ENCODE peak calls at places on chromosomes 3 and 15, in seven cellular contexts. N, P, W, Z, L, B and I are unnamed samples.

GRCh38 chr3:149658444-149659172 is 783 bp upstream of the WWTR1 start:
- DNase-seq in B (peak), L (no peak), N (peak), P (peak), Z (no peak), W (peak), I (peak)

GRCh38 chr15:82548700-82549099 is 8.4 kb upstream of the RPS17 start:
- DNase-seq in L (peak), B (no peak), N (no peak), W (no peak), P (no peak), Z (no peak), I (peak)

GRCh38 chr15:93063796-93064690 is 25.0 kb downstream of the RGMA start:
- DNase-seq in N (no peak), W (no peak), L (no peak), B (no peak), Z (no peak), P (no peak), I (no peak)

GRCh38 chr15:84570164-84570692 is 30.6 kb upstream of the ZSCAN2 start:
- DNase-seq in N (no peak), Z (peak), B (no peak), P (peak), W (peak), L (no peak), I (peak)

GRCh38 chr3:71444028-71444860 is 139.3 kb downstream of the FOXP1 start:
- DNase-seq in N (no peak), B (no peak), L (peak), W (peak), Z (no peak), P (peak), I (peak)

GRCh38 chr3:144809381-144809780 is 837.8 kb downstream of the DIPK2A start:
- DNase-seq in L (no peak), B (no peak), P (no peak), Z (no peak), N (no peak), W (peak), I (peak)

GRCh38 chr3:178257491-178257890 is 278.7 kb upstream of the KCNMB2 start:
- DNase-seq in L (no peak), Z (no peak), N (no peak), B (no peak), W (no peak), P (no peak), I (no peak)

GRCh38 chr15:29818141-29818540 is 4.1 kb downstream of the TJP1 start:
- DNase-seq in Z (no peak), N (no peak), W (no peak), P (peak), L (no peak), B (no peak), I (no peak)

GRCh38 chr3:124809039-124809438 is 78.1 kb downstream of the ITGB5 start:
- DNase-seq in L (no peak), W (no peak), N (no peak), B (no peak), Z (no peak), P (no peak), I (no peak)

GRCh38 chr15:48897144-48897814 is 19.3 kb downstream of the EID1 start:
- DNase-seq in P (peak), L (no peak), Z (peak), B (no peak), W (no peak), N (no peak), I (peak)

GRCh38 chr3:52431459-52432223 is 13.3 kb downstream of the SEMA3G start:
- DNase-seq in L (no peak), B (no peak), P (no peak), Z (no peak), W (no peak), N (no peak), I (no peak)

GRCh38 chr15:61621865-61622264 is 392.8 kb upstream of the RORA start:
- DNase-seq in Z (no peak), N (no peak), B (no peak), P (no peak), W (no peak), L (no peak), I (no peak)

GRCh38 chr3:139318431-139318816 is 25.4 kb upstream of the MRPS22 start:
- DNase-seq in W (no peak), Z (no peak), B (no peak), N (no peak), P (no peak), L (no peak), I (no peak)

GRCh38 chr3:114878119-114878839 is 268.8 kb downstream of the ZBTB20 start:
- DNase-seq in P (peak), B (no peak), L (no peak), Z (no peak), N (no peak), W (no peak), I (no peak)

GRCh38 chr3:177443469-177443868 is 246.2 kb upstream of the TBL1XR1 start:
- DNase-seq in N (no peak), L (no peak), Z (no peak), W (no peak), P (peak), B (no peak), I (no peak)

GRCh38 chr3:69051796-69052566 is at the start of gene TMF1:
- DNase-seq in Z (peak), B (peak), W (peak), N (peak), P (peak), L (peak), I (peak)

GRCh38 chr3:178833696-178834095 is 237.9 kb downstream of the ZMAT3 start:
- DNase-seq in N (no peak), Z (no peak), B (no peak), P (no peak), L (no peak), W (no peak), I (no peak)

GRCh38 chr3:52982839-52983238 is 63.0 kb downstream of the SFMBT1 start:
- DNase-seq in B (no peak), L (no peak), N (no peak), Z (no peak), P (no peak), W (no peak), I (no peak)

GRCh38 chr3:190911382-190911781 is 48.9 kb upstream of the GMNC start:
- DNase-seq in P (no peak), Z (no peak), W (no peak), B (no peak), L (no peak), N (no peak), I (no peak)

GRCh38 chr3:47133641-47134040 is 30.3 kb downstream of the SETD2 start:
- DNase-seq in L (no peak), N (no peak), P (no peak), W (no peak), Z (no peak), B (no peak), I (no peak)

GRCh38 chr3:74106882-74107281 is 482.1 kb upstream of the PDZRN3 start:
- DNase-seq in N (no peak), W (no peak), Z (no peak), B (no peak), L (no peak), P (no peak), I (no peak)

GRCh38 chr3:21942328-21942727 is 191.3 kb upstream of the ZNF385D start:
- DNase-seq in L (no peak), N (peak), P (peak), B (no peak), Z (no peak), W (no peak), I (no peak)

GRCh38 chr15:42508263-42508690 is 12.8 kb downstream of the SNAP23 start:
- DNase-seq in W (no peak), Z (no peak), B (no peak), N (no peak), P (peak), L (no peak), I (no peak)

GRCh38 chr15:70867911-70868467 is 14.0 kb upstream of the LARP6 start:
- DNase-seq in N (no peak), L (no peak), W (no peak), P (peak), Z (no peak), B (no peak), I (no peak)

GRCh38 chr3:120450261-120450913 is 405 bp downstream of the FSTL1 start:
- DNase-seq in B (no peak), L (no peak), W (peak), P (no peak), Z (peak), N (no peak), I (peak)

GRCh38 chr3:99674086-99674789 is 35.8 kb downstream of the COL8A1 start:
- DNase-seq in W (no peak), L (no peak), P (peak), Z (no peak), B (no peak), N (no peak), I (no peak)

GRCh38 chr3:122357828-122358617 is 25.0 kb downstream of the MIX23 start:
- DNase-seq in L (no peak), B (no peak), N (no peak), W (no peak), Z (no peak), P (no peak), I (no peak)

GRCh38 chr3:20043825-20044224 is 3.6 kb downstream of the KAT2B start:
- DNase-seq in B (no peak), Z (no peak), N (no peak), W (no peak), L (no peak), P (no peak), I (no peak)

GRCh38 chr15:39181901-39182300 is 399.0 kb upstream of the THBS1 start:
- DNase-seq in W (no peak), B (no peak), P (no peak), N (peak), Z (no peak), L (no peak), I (no peak)

GRCh38 chr15:52558196-52558595 is 10.6 kb downstream of the ARPP19 start:
- DNase-seq in L (peak), P (peak), W (peak), B (no peak), N (peak), Z (no peak), I (no peak)

GRCh38 chr3:159757341-159758060 is 231.1 kb upstream of the IL12A start:
- DNase-seq in Z (no peak), W (no peak), P (no peak), L (no peak), B (no peak), N (no peak), I (no peak)

GRCh38 chr15:68816795-68817303 is 3.8 kb downstream of the ANP32A start:
- DNase-seq in B (no peak), W (peak), L (no peak), Z (no peak), N (no peak), P (peak), I (peak)

DNA sequence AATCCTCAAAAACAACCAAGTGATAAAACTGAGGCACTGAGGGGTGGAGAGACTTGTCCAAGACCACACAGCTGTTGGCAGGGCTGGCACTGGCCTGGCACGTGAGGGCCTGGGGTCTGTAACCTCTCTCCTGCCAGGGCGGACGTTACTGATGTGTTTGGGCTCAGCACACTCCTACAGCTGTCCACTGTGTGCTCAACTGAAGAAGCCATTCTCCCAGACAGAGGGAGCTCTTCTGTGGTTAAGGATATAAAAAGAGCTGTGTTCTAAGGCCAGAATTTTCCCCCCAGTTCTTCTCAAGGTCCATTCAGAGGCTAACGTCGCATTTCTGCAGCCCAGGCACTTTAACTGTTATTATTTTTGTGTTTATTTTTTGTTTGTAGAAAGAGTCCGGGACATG is 429.0 kb upstream of the ATP11B start:
- DNase-seq in Z (no peak), B (no peak), N (no peak), L (no peak), W (no peak), P (no peak), I (no peak)
- TF ChIP-seq CTCF in Z (no peak), B (peak), N (no peak), L (no peak), W (no peak), P (no peak), I (no peak)

DNA sequence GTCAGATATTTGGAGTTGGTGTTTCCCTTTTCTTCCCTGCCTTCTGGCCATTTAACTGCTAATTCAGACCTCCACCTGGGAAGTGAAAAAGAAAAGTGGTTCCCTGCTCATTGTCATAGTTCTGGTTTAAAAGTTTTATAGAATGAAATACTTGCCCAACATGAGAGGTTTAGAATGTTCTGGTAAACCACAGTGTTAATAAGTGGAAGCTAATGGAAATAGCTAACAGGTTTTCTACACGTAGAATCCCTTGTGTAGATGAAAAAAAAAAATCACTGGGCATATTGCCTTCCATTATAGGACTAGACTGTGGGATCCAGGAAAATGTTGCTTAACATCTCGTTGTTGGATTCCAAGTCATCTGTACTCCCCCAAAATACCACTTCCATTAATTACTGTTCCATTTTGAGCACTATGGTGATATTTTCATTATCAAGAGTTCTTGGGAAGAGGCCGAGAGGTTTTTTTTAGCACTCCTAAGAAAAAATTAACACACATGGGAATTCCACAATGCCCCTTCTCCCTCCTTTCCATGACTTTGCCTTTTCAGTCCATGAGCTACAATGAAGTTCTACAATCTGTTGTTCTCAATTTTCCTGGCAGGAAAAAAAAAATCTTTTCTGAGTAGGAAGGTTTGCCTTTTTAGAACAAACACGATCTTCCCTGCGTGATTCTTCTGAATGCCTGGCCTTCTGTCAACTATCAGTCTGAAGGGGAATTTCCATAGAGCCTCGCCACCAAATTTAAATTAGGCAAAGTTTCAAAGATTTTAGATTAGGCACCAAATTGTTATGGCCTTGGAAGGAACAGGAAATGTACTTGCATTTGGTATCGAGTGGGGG is 74.4 kb upstream of the CTDSPL start:
- DNase-seq in W (no peak), L (no peak), Z (no peak), B (no peak), N (no peak), P (no peak), I (no peak)
- TF ChIP-seq CTCF in W (no peak), L (no peak), Z (no peak), B (no peak), N (no peak), P (no peak), I (no peak)

GRCh38 chr15:62709261-62709660 is 333.3 kb upstream of the TPM1 start:
- DNase-seq in P (no peak), L (no peak), Z (no peak), W (no peak), N (no peak), B (no peak), I (no peak)

GRCh38 chr15:62711691-62712454 is 330.7 kb upstream of the TPM1 start:
- DNase-seq in W (no peak), L (no peak), Z (no peak), N (no peak), B (no peak), P (peak), I (no peak)

GRCh38 chr15:62708470-62708869 is 334.1 kb upstream of the TPM1 start:
- DNase-seq in L (no peak), W (no peak), P (no peak), Z (no peak), N (no peak), B (no peak), I (no peak)

DNA sequence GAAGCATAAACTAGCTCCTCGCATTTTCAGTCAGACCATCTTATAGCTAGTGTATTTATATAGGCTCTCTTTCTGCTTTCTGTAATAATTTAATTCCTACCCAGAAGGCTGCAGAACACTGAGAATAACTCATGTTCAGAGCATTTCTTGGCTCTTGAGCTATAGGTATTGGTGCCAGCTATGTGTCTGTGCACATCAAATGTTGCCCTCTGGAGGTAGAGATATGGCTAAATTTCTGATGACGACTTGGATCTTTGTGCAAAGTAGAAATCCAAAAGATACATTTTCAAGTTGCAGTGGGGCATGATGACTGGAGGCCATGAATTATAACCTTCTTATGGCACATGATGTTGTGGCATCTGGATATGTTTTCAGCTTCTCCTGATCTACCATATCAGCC is 336.2 kb upstream of the TPM1 start:
- DNase-seq in N (no peak), B (no peak), L (no peak), Z (no peak), P (peak), W (no peak), I (no peak)
- TF ChIP-seq CTCF in N (no peak), B (no peak), L (no peak), Z (no peak), P (no peak), W (no peak), I (no peak)

GRCh38 chr15:86877171-86877631 is 797.5 kb downstream of the AGBL1 start:
- DNase-seq in Z (no peak), B (no peak), L (no peak), P (no peak), W (no peak), N (no peak), I (no peak)
- TF ChIP-seq CTCF in Z (no peak), B (no peak), L (no peak), P (no peak), W (no peak), N (no peak), I (no peak)